ENCODE peak calls at places on chromosome 1, in nine cellular contexts. Y is ACHN; T is NAMALWA; G is RCC 7860; F is colonic mucosa; E is activated CD8-positive, alpha-beta memory T cell treated with anti-CD3 and anti-CD28 coated beads, Interleukin-2, amount 50 U/mL, for 48 hours; X is activated CD4-positive, alpha-beta T cell treated with anti-CD3 and anti-CD28 coated beads, Interleukin-2, amount 50 U/mL, for 48 hours; D is mucosa of gallbladder; U is nucleus accumbens. M is an unnamed sample.

GRCh38 chr1:199691540-199691939 is 336.0 kb upstream of the NR5A2 start:
- DNase-seq in U (no peak), T (no peak), F (no peak), X (no peak), Y (peak), D (no peak), E (no peak), G (peak), M (no peak)

GRCh38 chr1:176893625-176894352 is 270.7 kb downstream of the ASTN1 start:
- DNase-seq in D (no peak), X (no peak), G (no peak), T (no peak), Y (no peak), E (no peak), F (no peak), U (no peak), M (no peak)

GRCh38 chr1:46202975-46203737 is at the start of gene LURAP1:
- DNase-seq in U (peak), E (peak), F (peak), Y (peak), T (peak), G (no peak), D (peak), X (peak), M (peak)

GRCh38 chr1:83832194-83832593 is 166.7 kb downstream of the TTLL7 start:
- DNase-seq in E (no peak), G (no peak), U (no peak), F (no peak), T (no peak), Y (no peak), D (no peak), X (no peak), M (no peak)

GRCh38 chr1:43747736-43748135 is 40.4 kb downstream of the ST3GAL3 start:
- DNase-seq in X (no peak), U (no peak), D (no peak), T (no peak), Y (no peak), F (no peak), G (no peak), E (no peak), M (no peak)

GRCh38 chr1:23103001-23103879 is 65.4 kb downstream of the LUZP1 start:
- DNase-seq in U (no peak), Y (no peak), X (no peak), E (no peak), G (peak), T (no peak), D (no peak), F (peak), M (peak)

GRCh38 chr1:20634065-20634593 is 871 bp downstream of the PINK1 start:
- DNase-seq in E (no peak), U (no peak), G (no peak), F (no peak), T (no peak), Y (no peak), X (peak), D (no peak), M (no peak)

GRCh38 chr1:209319549-209319948 is 264.0 kb upstream of the CAMK1G start:
- DNase-seq in X (no peak), T (no peak), U (no peak), F (no peak), Y (no peak), E (no peak), D (no peak), G (peak), M (no peak)

GRCh38 chr1:186925881-186926676 is 97.3 kb downstream of the PLA2G4A start:
- DNase-seq in T (no peak), Y (no peak), X (no peak), U (no peak), F (no peak), E (no peak), G (no peak), D (no peak), M (no peak)

GRCh38 chr1:227357229-227358078 is 39.2 kb upstream of the CDC42BPA start:
- DNase-seq in E (no peak), G (peak), U (no peak), D (peak), X (no peak), T (no peak), F (peak), Y (peak), M (no peak)

GRCh38 chr1:112110031-112110430 is 120.6 kb upstream of the KCND3 start:
- DNase-seq in F (no peak), D (peak), U (no peak), T (no peak), Y (no peak), E (no peak), X (no peak), G (no peak), M (no peak)

GRCh38 chr1:6358144-6358624 is 35.4 kb downstream of the ACOT7 start:
- DNase-seq in G (peak), X (peak), T (no peak), U (no peak), Y (no peak), E (peak), F (no peak), D (no peak), M (no peak)

GRCh38 chr1:64471218-64471719 is 1.3 kb downstream of the CACHD1 start:
- DNase-seq in Y (peak), F (peak), G (no peak), X (peak), D (no peak), E (peak), T (no peak), U (peak), M (no peak)

GRCh38 chr1:28110555-28110954 is 22.1 kb upstream of the EYA3 start:
- DNase-seq in X (no peak), Y (no peak), F (no peak), D (no peak), G (peak), U (no peak), T (no peak), E (no peak), M (no peak)

GRCh38 chr1:29469457-29469856 is 233.1 kb downstream of the PTPRU start:
- DNase-seq in D (no peak), G (no peak), F (no peak), Y (no peak), X (no peak), T (no peak), E (no peak), U (no peak), M (no peak)

GRCh38 chr1:197024460-197024859 is 42.6 kb downstream of the F13B start:
- DNase-seq in T (no peak), X (no peak), U (no peak), E (no peak), D (no peak), Y (no peak), G (no peak), F (no peak), M (no peak)